ENCODE peak calls at places on chromosomes 13 and 19, in nine cellular contexts. I is T follicular helper cell; O is kidney glomerular epithelial cell; J is stimulated activated CD8-positive, alpha-beta memory T cell treated with anti-CD3 and anti-CD28 coated beads, Interleukin-4, amount 100 ng/mL, for 24 hours; P is nucleus accumbens; S is dorsolateral prefrontal cortex; W is HL-60; C is LHCN-M2; F is fibroblast of mammary gland. K is an unnamed sample.

GRCh38 chr19:38729653-38730469 is 14.4 kb downstream of the CAPN12 start:
- DNase-seq in I (peak), O (no peak), J (peak), P (no peak), S (peak), W (peak), C (peak), F (peak), K (no peak)

GRCh38 chr13:114259974-114260373 is 21.4 kb upstream of the UPF3A start:
- DNase-seq in I (no peak), O (no peak), J (no peak), P (no peak), S (no peak), W (no peak), C (no peak), F (no peak), K (no peak)

GRCh38 chr13:44903596-44903995 is 85.7 kb downstream of the NUFIP1 start:
- DNase-seq in I (no peak), O (no peak), J (no peak), P (no peak), S (no peak), W (no peak), C (peak), F (peak), K (no peak)

GRCh38 chr19:55319786-55320185 is 5.4 kb downstream of the TMEM150B start:
- DNase-seq in I (no peak), O (no peak), J (no peak), P (peak), S (peak), W (no peak), C (no peak), F (peak), K (no peak)

GRCh38 chr13:32878172-32878571 is 138.1 kb upstream of the KL start:
- DNase-seq in I (no peak), O (peak), J (no peak), P (no peak), S (no peak), W (no peak), C (no peak), F (peak), K (peak)

GRCh38 chr19:14837391-14837790 is 2.4 kb upstream of the OR7A5 start:
- DNase-seq in I (no peak), O (no peak), J (no peak), P (no peak), S (no peak), W (no peak), C (no peak), F (no peak), K (no peak)

GRCh38 chr19:34519602-34520001 is 38.0 kb downstream of the WTIP start:
- DNase-seq in I (no peak), O (no peak), J (no peak), P (no peak), S (no peak), W (no peak), C (no peak), F (no peak), K (no peak)

GRCh38 chr13:97911311-97912138 is 42.0 kb upstream of the IPO5 start:
- DNase-seq in I (no peak), O (peak), J (no peak), P (no peak), S (no peak), W (peak), C (peak), F (peak), K (no peak)

GRCh38 chr13:92346046-92346445 is 880.6 kb upstream of the GPC6 start:
- DNase-seq in I (no peak), O (no peak), J (no peak), P (no peak), S (no peak), W (no peak), C (no peak), F (no peak), K (no peak)

GRCh38 chr19:2103308-2103707 is 6.6 kb downstream of the IZUMO4 start:
- DNase-seq in I (no peak), O (no peak), J (no peak), P (no peak), S (no peak), W (no peak), C (no peak), F (no peak), K (no peak)

GRCh38 chr19:10809693-10810285 is 26.2 kb downstream of the TMED1 start:
- DNase-seq in I (no peak), O (no peak), J (no peak), P (no peak), S (no peak), W (peak), C (no peak), F (no peak), K (no peak)

GRCh38 chr19:13696839-13697238 is 67.5 kb upstream of the MRI1 start:
- DNase-seq in I (no peak), O (no peak), J (no peak), P (no peak), S (no peak), W (no peak), C (no peak), F (no peak), K (no peak)

GRCh38 chr13:102038787-102039186 is 363.1 kb downstream of the FGF14 start:
- DNase-seq in I (no peak), O (no peak), J (no peak), P (no peak), S (no peak), W (no peak), C (no peak), F (no peak), K (no peak)

GRCh38 chr19:16897572-16898056 is 8.8 kb downstream of the F2RL3 start:
- DNase-seq in I (no peak), O (no peak), J (no peak), P (no peak), S (no peak), W (no peak), C (no peak), F (peak), K (peak)

GRCh38 chr19:33794578-33795369 is 1.9 kb upstream of the KCTD15 start:
- DNase-seq in I (no peak), O (no peak), J (no peak), P (no peak), S (no peak), W (no peak), C (no peak), F (peak), K (no peak)

GRCh38 chr13:24097064-24097463 is 63.5 kb upstream of the SPATA13 start:
- DNase-seq in I (no peak), O (no peak), J (peak), P (peak), S (no peak), W (peak), C (peak), F (peak), K (no peak)

GRCh38 chr19:56538761-56539263 is at the start of gene ZFP28:
- DNase-seq in I (no peak), O (peak), J (peak), P (no peak), S (no peak), W (peak), C (no peak), F (no peak), K (no peak)

GRCh38 chr19:56312787-56313343 is 1.8 kb downstream of the ZSCAN5A start:
- DNase-seq in I (no peak), O (no peak), J (no peak), P (no peak), S (no peak), W (no peak), C (no peak), F (no peak), K (no peak)

GRCh38 chr19:40662925-40663711 is 27.3 kb downstream of the NUMBL start:
- DNase-seq in I (peak), O (peak), J (peak), P (peak), S (peak), W (peak), C (peak), F (peak), K (peak)

GRCh38 chr19:46863818-46864629 is 3.2 kb downstream of the ARHGAP35 start:
- DNase-seq in I (no peak), O (peak), J (no peak), P (no peak), S (no peak), W (no peak), C (peak), F (peak), K (peak)

GRCh38 chr19:28514166-28514565 is 698.8 kb downstream of the UQCRFS1 start:
- DNase-seq in I (no peak), O (no peak), J (no peak), P (no peak), S (no peak), W (no peak), C (no peak), F (no peak), K (no peak)

GRCh38 chr13:90362718-90363117 is 984.8 kb upstream of the MIR17HG start:
- DNase-seq in I (no peak), O (no peak), J (no peak), P (no peak), S (no peak), W (no peak), C (peak), F (peak), K (no peak)

GRCh38 chr13:46160474-46161066 is 21.4 kb downstream of the LCP1 start:
- DNase-seq in I (peak), O (peak), J (no peak), P (no peak), S (no peak), W (peak), C (peak), F (peak), K (peak)

GRCh38 chr13:20475927-20476691 is 49.5 kb downstream of the CRYL1 start:
- DNase-seq in I (peak), O (no peak), J (peak), P (no peak), S (no peak), W (peak), C (no peak), F (no peak), K (no peak)

GRCh38 chr19:4360641-4361151 is 17.3 kb downstream of the MPND start:
- DNase-seq in I (no peak), O (no peak), J (no peak), P (no peak), S (no peak), W (no peak), C (no peak), F (no peak), K (no peak)

GRCh38 chr19:44807652-44808462 is 1.0 kb upstream of the BCAM start:
- DNase-seq in I (no peak), O (peak), J (no peak), P (no peak), S (no peak), W (no peak), C (peak), F (peak), K (peak)

GRCh38 chr13:31722684-31723083 is 16.6 kb upstream of the RXFP2 start:
- DNase-seq in I (no peak), O (no peak), J (no peak), P (no peak), S (no peak), W (no peak), C (no peak), F (peak), K (no peak)

GRCh38 chr19:11496391-11497163 is 9.1 kb downstream of the ZNF653 start:
- DNase-seq in I (peak), O (peak), J (peak), P (no peak), S (no peak), W (peak), C (peak), F (peak), K (peak)

GRCh38 chr13:97068146-97068545 is 73.9 kb upstream of the OXGR1 start:
- DNase-seq in I (no peak), O (no peak), J (no peak), P (no peak), S (no peak), W (no peak), C (no peak), F (no peak), K (no peak)

GRCh38 chr13:100543872-100544602 is 44.6 kb downstream of the GGACT start:
- DNase-seq in I (no peak), O (no peak), J (no peak), P (no peak), S (no peak), W (no peak), C (no peak), F (no peak), K (no peak)

GRCh38 chr19:7908742-7909461 is 5.2 kb downstream of the MAP2K7 start:
- DNase-seq in I (no peak), O (no peak), J (no peak), P (no peak), S (no peak), W (no peak), C (no peak), F (no peak), K (no peak)

GRCh38 chr19:16252459-16253205 is 54.9 kb downstream of the AP1M1 start:
- DNase-seq in I (no peak), O (no peak), J (no peak), P (no peak), S (no peak), W (peak), C (no peak), F (no peak), K (no peak)

GRCh38 chr13:107845911-107846310 is 369.4 kb downstream of the LIG4 start:
- DNase-seq in I (no peak), O (no peak), J (no peak), P (no peak), S (no peak), W (no peak), C (no peak), F (no peak), K (no peak)

GRCh38 chr13:21137696-21138095 is 38.7 kb downstream of the SKA3 start:
- DNase-seq in I (no peak), O (no peak), J (no peak), P (no peak), S (no peak), W (no peak), C (peak), F (peak), K (peak)

GRCh38 chr19:291561-292280 is 518 bp upstream of the PLPP2 start:
- DNase-seq in I (no peak), O (no peak), J (no peak), P (no peak), S (no peak), W (no peak), C (no peak), F (no peak), K (no peak)

K was measured in NCI-H226.